ENCODE peak calls at places on chromosomes 11 and 22, in nine cellular contexts. I is adipocyte, Y is breast epithelium, Q is neuronal stem cell, G is PC-3, B is neural progenitor cell, U is BJ, D is endodermal cell, S is lung. E is an unnamed sample. For H3K36me3, the result is how much of the 10 kb centered on the place peaks cover.

GRCh38 chr22:17436382-17436951 is 67.2 kb downstream of the CECR2 start:
- DNase-seq in S (no peak), G (no peak), U (no peak), B (peak), I (no peak), Q (peak), Y (no peak), D (no peak), E (no peak)

GRCh38 chr11:8905528-8906165 is 5.3 kb upstream of the AKIP1 start:
- DNase-seq in I (peak), Q (no peak), U (peak), B (no peak), D (no peak), G (peak), S (no peak), Y (no peak), E (no peak)

GRCh38 chr22:40400173-40400572 is 29.8 kb downstream of the SGSM3 start:
- DNase-seq in U (no peak), D (no peak), G (no peak), S (no peak), Q (no peak), Y (peak), I (no peak), B (no peak), E (no peak)

GRCh38 chr22:49101873-49102272 is 725.8 kb downstream of the BRD1 start:
- DNase-seq in U (no peak), Y (no peak), B (no peak), G (no peak), S (no peak), I (no peak), D (no peak), Q (no peak), E (no peak)

GRCh38 chr11:72574534-72575460 is 99.4 kb downstream of the PDE2A start:
- DNase-seq in U (no peak), Q (no peak), B (no peak), I (no peak), Y (no peak), G (no peak), S (no peak), D (peak), E (no peak)

GRCh38 chr11:16468735-16469446 is 112.5 kb upstream of the SOX6 start:
- DNase-seq in S (no peak), I (peak), D (no peak), G (no peak), B (no peak), Y (no peak), Q (no peak), U (no peak), E (no peak)

GRCh38 chr11:16846305-16846704 is 107.9 kb downstream of the C11orf58 start:
- DNase-seq in Y (no peak), D (no peak), B (no peak), U (no peak), Q (no peak), S (no peak), G (no peak), I (no peak), E (no peak)

GRCh38 chr22:22111267-22111751 is 128.7 kb upstream of the TOP3B start:
- DNase-seq in I (peak), Q (no peak), S (no peak), G (peak), D (peak), B (no peak), Y (no peak), U (no peak), E (no peak)

GRCh38 chr11:18956630-18957029 is 17.4 kb upstream of the MRGPRX1 start:
- DNase-seq in Q (no peak), I (no peak), B (no peak), U (no peak), Y (no peak), D (no peak), S (no peak), G (no peak), E (no peak)

GRCh38 chr22:25509391-25509791 is 55.1 kb upstream of the GRK3 start:
- DNase-seq in I (no peak), Y (no peak), U (no peak), S (no peak), G (no peak), Q (no peak), D (no peak), B (no peak), E (no peak)

GRCh38 chr11:1757861-1758610 is 5.7 kb downstream of the CTSD start:
- DNase-seq in G (no peak), B (no peak), I (no peak), D (no peak), S (no peak), Y (no peak), U (no peak), Q (no peak), E (no peak)

GRCh38 chr11:2378527-2379210 is 1.6 kb downstream of the CD81 start:
- DNase-seq in Q (no peak), G (no peak), U (no peak), I (peak), B (peak), Y (no peak), S (no peak), D (no peak), E (no peak)

GRCh38 chr22:39090426-39091064 is 6.5 kb upstream of the APOBEC3H start:
- DNase-seq in G (peak), I (no peak), D (no peak), Q (no peak), U (no peak), B (no peak), Y (peak), S (no peak), E (no peak)

GRCh38 chr11:47714554-47715081 is 551 bp downstream of the AGBL2 start:
- DNase-seq in S (peak), D (peak), G (no peak), Q (peak), U (no peak), B (peak), Y (no peak), I (peak), E (no peak)

GRCh38 chr11:57407521-57407920 is 17.1 kb upstream of the PRG2 start:
- DNase-seq in G (no peak), D (no peak), S (no peak), U (no peak), Y (no peak), I (no peak), Q (no peak), B (no peak), E (no peak)

GRCh38 chr11:57407941-57408475 is 17.6 kb upstream of the PRG2 start:
- DNase-seq in U (no peak), B (no peak), D (no peak), Q (no peak), G (no peak), Y (no peak), S (no peak), I (no peak), E (no peak)

GRCh38 chr11:57407010-57407409 is 16.6 kb upstream of the PRG2 start:
- DNase-seq in Y (no peak), G (no peak), I (no peak), U (no peak), D (no peak), B (no peak), S (no peak), Q (no peak), E (no peak)

GRCh38 chr11:57410287-57410686 is 16.6 kb downstream of the SLC43A3 start:
- DNase-seq in G (peak), Q (no peak), S (no peak), Y (no peak), I (peak), B (no peak), D (no peak), U (no peak), E (no peak)

GRCh38 chr11:57409321-57410100 is 17.4 kb downstream of the SLC43A3 start:
- DNase-seq in D (no peak), G (no peak), Q (no peak), S (no peak), B (no peak), I (no peak), U (no peak), Y (no peak), E (no peak)
- H3K36me3 ChIP-seq in D (under half), G (under half), Q (half or more), S (under half), B (under half), I (under half), U (under half), Y (under half), E (under half)

GRCh38 chr22:46580940-46581579 is 39.1 kb upstream of the GRAMD4 start:
- DNase-seq in Q (no peak), I (no peak), Y (no peak), G (no peak), U (no peak), S (no peak), D (peak), B (no peak), E (no peak)

GRCh38 chr22:46582281-46582811 is 37.8 kb upstream of the GRAMD4 start:
- DNase-seq in Y (no peak), U (no peak), I (no peak), S (no peak), D (no peak), G (no peak), B (no peak), Q (no peak), E (no peak)

GRCh38 chr22:46583571-46583970 is 36.6 kb upstream of the GRAMD4 start:
- DNase-seq in B (no peak), S (no peak), Y (no peak), I (no peak), Q (no peak), U (no peak), D (peak), G (no peak), E (no peak)

GRCh38 chr22:46579751-46580449 is 40.3 kb upstream of the GRAMD4 start:
- DNase-seq in B (no peak), G (no peak), D (peak), I (no peak), S (no peak), U (no peak), Q (no peak), Y (no peak), E (no peak)

GRCh38 chr22:46581580-46582244 is 38.5 kb upstream of the GRAMD4 start:
- DNase-seq in Q (no peak), U (no peak), B (no peak), S (no peak), Y (no peak), G (no peak), D (peak), I (no peak), E (no peak)
- H3K36me3 ChIP-seq in Q (under half), U (under half), B (under half), S (under half), Y (under half), G (under half), D (under half), I (under half), E (under half)

GRCh38 chr11:12251651-12252560 is 125.5 kb upstream of the PARVA start:
- DNase-seq in I (no peak), G (no peak), Y (no peak), U (no peak), B (peak), D (no peak), Q (no peak), S (no peak), E (no peak)
- H3K36me3 ChIP-seq in I (under half), G (under half), Y (under half), U (under half), B (under half), D (under half), Q (under half), S (under half), E (under half)

GRCh38 chr11:67242548-67242947 is 23.7 kb upstream of the GRK2 start:
- DNase-seq in S (no peak), B (no peak), Q (no peak), Y (no peak), U (no peak), G (no peak), I (peak), D (no peak), E (no peak)

GRCh38 chr11:67247946-67248550 is 18.2 kb upstream of the GRK2 start:
- DNase-seq in S (no peak), B (no peak), G (peak), D (no peak), Q (no peak), Y (no peak), I (no peak), U (no peak), E (no peak)

GRCh38 chr11:67240575-67241389 is 25.5 kb upstream of the GRK2 start:
- DNase-seq in G (peak), Y (peak), D (peak), B (peak), I (peak), U (peak), S (peak), Q (no peak), E (no peak)

GRCh38 chr11:67248653-67249052 is 17.6 kb upstream of the GRK2 start:
- DNase-seq in Y (peak), D (no peak), S (peak), B (no peak), U (no peak), Q (no peak), I (no peak), G (peak), E (peak)

GRCh38 chr11:67245046-67245445 is 21.2 kb upstream of the GRK2 start:
- DNase-seq in U (no peak), B (no peak), Q (no peak), G (no peak), I (no peak), S (no peak), Y (no peak), D (no peak), E (no peak)
- H3K36me3 ChIP-seq in U (under half), B (under half), Q (half or more), G (half or more), I (half or more), S (under half), Y (under half), D (half or more), E (under half)

GRCh38 chr11:61352038-61352437 is 9.6 kb downstream of the CYB561A3 start:
- DNase-seq in Y (no peak), B (no peak), D (no peak), U (no peak), S (no peak), G (no peak), I (no peak), Q (no peak), E (no peak)
- H3K36me3 ChIP-seq in Y (under half), B (under half), D (under half), U (under half), S (under half), G (under half), I (under half), Q (half or more), E (under half)

DNA sequence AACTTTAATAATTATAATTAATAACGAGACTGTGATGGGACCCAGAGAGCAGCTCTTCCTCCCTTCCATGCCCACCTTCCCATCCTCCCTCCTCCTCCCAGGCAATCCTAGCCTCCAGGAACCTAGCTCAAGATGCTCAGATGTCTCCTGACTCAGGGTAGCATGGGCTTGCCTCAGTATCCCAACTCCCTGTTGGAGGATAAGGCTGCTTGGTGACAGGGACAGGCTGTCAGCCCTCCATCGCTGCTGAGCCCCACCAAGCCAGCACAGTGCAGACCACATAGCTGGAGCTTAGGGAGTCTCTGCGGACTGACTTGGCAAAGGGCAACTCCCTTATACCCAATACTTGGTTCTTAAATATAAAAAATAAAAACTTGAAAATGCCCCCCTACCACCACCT is 11.5 kb downstream of the MYH9 start:
- DNase-seq in I (no peak), Y (no peak), Q (no peak), S (no peak), U (no peak), G (no peak), D (no peak), B (no peak), E (no peak)
- H3K36me3 ChIP-seq in I (under half), Y (under half), Q (under half), S (under half), U (under half), G (under half), D (half or more), B (under half), E (under half)

GRCh38 chr22:27196483-27196882 is 539.1 kb downstream of the MIAT start:
- DNase-seq in Y (no peak), Q (no peak), I (no peak), U (no peak), G (no peak), S (no peak), D (no peak), B (no peak), E (no peak)

GRCh38 chr22:27194096-27194748 is 536.8 kb downstream of the MIAT start:
- DNase-seq in G (no peak), Q (no peak), B (no peak), S (no peak), D (no peak), I (no peak), U (no peak), Y (no peak), E (peak)

GRCh38 chr22:27193636-27194035 is 536.2 kb downstream of the MIAT start:
- DNase-seq in I (no peak), G (no peak), U (no peak), Q (no peak), Y (no peak), S (no peak), D (no peak), B (no peak), E (no peak)

GRCh38 chr22:27195516-27195915 is 538.1 kb downstream of the MIAT start:
- DNase-seq in S (no peak), U (no peak), D (no peak), B (no peak), I (no peak), G (no peak), Q (no peak), Y (no peak), E (no peak)

GRCh38 chr22:27195104-27195503 is 537.7 kb downstream of the MIAT start:
- DNase-seq in D (no peak), I (no peak), G (no peak), Y (no peak), S (no peak), B (no peak), Q (no peak), U (no peak), E (no peak)
- H3K36me3 ChIP-seq in D (under half), I (under half), G (under half), Y (under half), S (under half), B (under half), Q (under half), U (under half), E (under half)

DNA sequence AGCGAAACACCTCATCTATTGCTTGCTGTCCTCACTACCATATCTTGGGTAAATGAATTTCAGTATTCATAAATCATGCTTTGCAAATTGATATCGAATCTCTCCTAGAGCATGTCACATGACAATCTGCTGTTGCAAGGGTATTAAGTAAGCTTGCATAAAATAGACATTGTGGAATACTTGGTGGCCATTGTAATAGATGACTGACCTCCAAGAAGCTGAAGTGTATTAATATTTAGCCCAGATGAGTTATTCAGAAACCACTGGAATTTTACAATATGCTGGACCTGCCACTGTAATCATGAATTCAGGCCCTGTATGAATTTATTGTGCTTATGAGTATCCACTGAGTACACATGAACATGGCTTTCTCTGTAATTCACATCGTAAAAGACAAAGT is 289.7 kb upstream of the ARHGAP42 start:
- DNase-seq in D (no peak), Q (no peak), I (no peak), G (no peak), U (no peak), Y (no peak), S (no peak), B (no peak), E (no peak)
- H3K36me3 ChIP-seq in D (under half), Q (under half), I (under half), G (under half), U (under half), Y (under half), S (under half), B (under half), E (under half)

DNA sequence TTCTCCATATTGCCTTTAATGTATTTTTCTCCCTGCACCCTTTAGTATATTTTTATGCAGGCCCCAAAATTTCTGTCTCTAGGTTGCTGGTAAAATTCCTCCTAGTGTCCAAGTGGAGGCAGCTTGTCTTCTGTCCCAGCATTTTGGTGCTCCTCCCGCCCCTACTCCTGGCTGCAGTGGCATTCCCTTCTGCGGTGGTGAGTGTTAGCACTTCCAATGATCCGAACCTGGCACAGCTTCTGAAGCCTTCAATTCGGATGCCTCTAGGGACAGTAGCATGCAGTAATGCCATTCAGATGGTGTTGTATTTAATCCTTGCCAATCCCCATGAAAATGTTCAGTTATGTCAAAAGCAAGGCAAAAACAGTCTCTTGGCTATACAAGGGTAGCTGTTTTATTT is 5.9 kb downstream of the YWHAH start:
- DNase-seq in Y (no peak), S (no peak), D (no peak), G (no peak), Q (no peak), B (no peak), I (peak), U (no peak), E (no peak)
- H3K36me3 ChIP-seq in Y (under half), S (under half), D (half or more), G (under half), Q (half or more), B (under half), I (under half), U (under half), E (under half)

E was measured in vagina.